ENCODE peak calls at places on chromosomes 12 and 14, in seven cellular contexts. One of them, this sample, is unnamed.

GRCh38 chr12:125120566-125120965 is 55.3 kb downstream of the AACS start:
- DNase-seq in retina: no peak
- DNase-seq in NCI-H1105: no peak
- DNase-seq in memory B cell: no peak
- DNase-seq in activated T-cell treated with anti-CD3 and anti-CD28 coated beads, Interleukin-2, amount 50 U/mL, for 72 hours: no peak
- DNase-seq in skeletal muscle cell: no peak
- DNase-seq in HEK293T: no peak
- DNase-seq in this sample: no peak

GRCh38 chr12:81502912-81503695 is 256.0 kb downstream of the PPFIA2 start:
- DNase-seq in memory B cell: no peak
- DNase-seq in activated T-cell treated with anti-CD3 and anti-CD28 coated beads, Interleukin-2, amount 50 U/mL, for 72 hours: no peak
- DNase-seq in NCI-H1105: no peak
- DNase-seq in skeletal muscle cell: peak
- DNase-seq in HEK293T: no peak
- DNase-seq in retina: no peak
- DNase-seq in this sample: no peak

GRCh38 chr12:110639336-110640178 is 25.6 kb downstream of the TCTN1 start:
- DNase-seq in memory B cell: no peak
- DNase-seq in HEK293T: no peak
- DNase-seq in activated T-cell treated with anti-CD3 and anti-CD28 coated beads, Interleukin-2, amount 50 U/mL, for 72 hours: no peak
- DNase-seq in NCI-H1105: no peak
- DNase-seq in retina: no peak
- DNase-seq in skeletal muscle cell: peak
- DNase-seq in this sample: no peak

GRCh38 chr12:124039276-124039675 is 66.3 kb downstream of the ZNF664 start:
- DNase-seq in memory B cell: no peak
- DNase-seq in NCI-H1105: no peak
- DNase-seq in HEK293T: no peak
- DNase-seq in skeletal muscle cell: no peak
- DNase-seq in activated T-cell treated with anti-CD3 and anti-CD28 coated beads, Interleukin-2, amount 50 U/mL, for 72 hours: no peak
- DNase-seq in retina: no peak
- DNase-seq in this sample: no peak

GRCh38 chr14:94367347-94367746 is 21.1 kb downstream of the SERPINA1 start:
- DNase-seq in retina: no peak
- DNase-seq in HEK293T: no peak
- DNase-seq in skeletal muscle cell: no peak
- DNase-seq in memory B cell: no peak
- DNase-seq in NCI-H1105: no peak
- DNase-seq in activated T-cell treated with anti-CD3 and anti-CD28 coated beads, Interleukin-2, amount 50 U/mL, for 72 hours: no peak
- DNase-seq in this sample: no peak

GRCh38 chr12:22541496-22541895 is 2.8 kb downstream of the C2CD5 start:
- DNase-seq in NCI-H1105: no peak
- DNase-seq in memory B cell: no peak
- DNase-seq in retina: no peak
- DNase-seq in HEK293T: no peak
- DNase-seq in activated T-cell treated with anti-CD3 and anti-CD28 coated beads, Interleukin-2, amount 50 U/mL, for 72 hours: no peak
- DNase-seq in skeletal muscle cell: no peak
- DNase-seq in this sample: no peak

GRCh38 chr12:130017571-130018449 is 114.0 kb upstream of the TMEM132D start:
- DNase-seq in activated T-cell treated with anti-CD3 and anti-CD28 coated beads, Interleukin-2, amount 50 U/mL, for 72 hours: no peak
- DNase-seq in retina: peak
- DNase-seq in skeletal muscle cell: no peak
- DNase-seq in NCI-H1105: no peak
- DNase-seq in HEK293T: no peak
- DNase-seq in memory B cell: no peak
- DNase-seq in this sample: no peak

GRCh38 chr14:24243336-24243836 is 963 bp upstream of the TINF2 start:
- DNase-seq in HEK293T: no peak
- DNase-seq in memory B cell: no peak
- DNase-seq in NCI-H1105: no peak
- DNase-seq in skeletal muscle cell: no peak
- DNase-seq in retina: no peak
- DNase-seq in activated T-cell treated with anti-CD3 and anti-CD28 coated beads, Interleukin-2, amount 50 U/mL, for 72 hours: no peak
- DNase-seq in this sample: peak

GRCh38 chr12:4050340-4050739 is 177.1 kb upstream of the PARP11 start:
- DNase-seq in memory B cell: no peak
- DNase-seq in retina: no peak
- DNase-seq in NCI-H1105: no peak
- DNase-seq in HEK293T: no peak
- DNase-seq in skeletal muscle cell: no peak
- DNase-seq in activated T-cell treated with anti-CD3 and anti-CD28 coated beads, Interleukin-2, amount 50 U/mL, for 72 hours: no peak
- DNase-seq in this sample: peak

GRCh38 chr12:115473257-115473956 is 789.4 kb upstream of the TBX3 start:
- DNase-seq in retina: no peak
- DNase-seq in HEK293T: no peak
- DNase-seq in activated T-cell treated with anti-CD3 and anti-CD28 coated beads, Interleukin-2, amount 50 U/mL, for 72 hours: no peak
- DNase-seq in memory B cell: no peak
- DNase-seq in skeletal muscle cell: no peak
- DNase-seq in NCI-H1105: no peak
- DNase-seq in this sample: no peak

GRCh38 chr14:61222388-61222787 is 58.8 kb downstream of the TMEM30B start:
- DNase-seq in activated T-cell treated with anti-CD3 and anti-CD28 coated beads, Interleukin-2, amount 50 U/mL, for 72 hours: no peak
- DNase-seq in retina: no peak
- DNase-seq in skeletal muscle cell: no peak
- DNase-seq in NCI-H1105: no peak
- DNase-seq in HEK293T: no peak
- DNase-seq in memory B cell: no peak
- DNase-seq in this sample: no peak

GRCh38 chr12:78530065-78530765 is 334.4 kb upstream of the SYT1 start:
- DNase-seq in HEK293T: no peak
- DNase-seq in retina: peak
- DNase-seq in activated T-cell treated with anti-CD3 and anti-CD28 coated beads, Interleukin-2, amount 50 U/mL, for 72 hours: no peak
- DNase-seq in memory B cell: no peak
- DNase-seq in skeletal muscle cell: peak
- DNase-seq in NCI-H1105: no peak
- DNase-seq in this sample: no peak

GRCh38 chr12:31583878-31584277 is 7.1 kb downstream of the DENND5B start:
- DNase-seq in skeletal muscle cell: no peak
- DNase-seq in NCI-H1105: no peak
- DNase-seq in HEK293T: no peak
- DNase-seq in activated T-cell treated with anti-CD3 and anti-CD28 coated beads, Interleukin-2, amount 50 U/mL, for 72 hours: no peak
- DNase-seq in retina: no peak
- DNase-seq in memory B cell: no peak
- DNase-seq in this sample: no peak

GRCh38 chr12:47858511-47859266 is 39.0 kb upstream of the HDAC7 start:
- DNase-seq in HEK293T: no peak
- DNase-seq in activated T-cell treated with anti-CD3 and anti-CD28 coated beads, Interleukin-2, amount 50 U/mL, for 72 hours: no peak
- DNase-seq in NCI-H1105: no peak
- DNase-seq in memory B cell: no peak
- DNase-seq in skeletal muscle cell: no peak
- DNase-seq in retina: no peak
- DNase-seq in this sample: no peak

GRCh38 chr12:64673490-64674169 is 63.3 kb downstream of the RASSF3 start:
- DNase-seq in HEK293T: peak
- DNase-seq in activated T-cell treated with anti-CD3 and anti-CD28 coated beads, Interleukin-2, amount 50 U/mL, for 72 hours: no peak
- DNase-seq in NCI-H1105: no peak
- DNase-seq in skeletal muscle cell: no peak
- DNase-seq in memory B cell: no peak
- DNase-seq in retina: no peak
- DNase-seq in this sample: no peak

GRCh38 chr14:75630695-75631452 is 29.8 kb downstream of the ERG28 start:
- DNase-seq in skeletal muscle cell: no peak
- DNase-seq in HEK293T: no peak
- DNase-seq in activated T-cell treated with anti-CD3 and anti-CD28 coated beads, Interleukin-2, amount 50 U/mL, for 72 hours: no peak
- DNase-seq in NCI-H1105: no peak
- DNase-seq in retina: no peak
- DNase-seq in memory B cell: no peak
- DNase-seq in this sample: no peak